ENCODE peak calls at places on chromosomes 6 and 20, in five cellular contexts. One of them, this sample, is unnamed.

GRCh38 chr6:67131827-67132226 is 1424.8 kb upstream of the EYS start:
- DNase-seq in GM12878: no peak
- DNase-seq in SK-N-SH: no peak
- DNase-seq in K562: no peak
- DNase-seq in HepG2: no peak
- DNase-seq in this sample: no peak

GRCh38 chr20:11912013-11912663 is 5.6 kb upstream of the BTBD3 start:
- DNase-seq in GM12878: no peak
- DNase-seq in HepG2: peak
- DNase-seq in SK-N-SH: peak
- DNase-seq in K562: no peak
- DNase-seq in this sample: no peak

GRCh38 chr20:5400164-5400762 is 83.5 kb upstream of the PROKR2 start:
- DNase-seq in HepG2: peak
- DNase-seq in K562: peak
- DNase-seq in GM12878: no peak
- DNase-seq in SK-N-SH: no peak
- DNase-seq in this sample: peak

GRCh38 chr20:61809006-61809770 is 256.5 kb downstream of the TAF4 start:
- DNase-seq in HepG2: no peak
- DNase-seq in K562: no peak
- DNase-seq in SK-N-SH: no peak
- DNase-seq in GM12878: no peak
- DNase-seq in this sample: no peak

GRCh38 chr6:101806241-101806640 is 412.7 kb downstream of the GRIK2 start:
- DNase-seq in GM12878: no peak
- DNase-seq in K562: no peak
- DNase-seq in HepG2: no peak
- DNase-seq in SK-N-SH: no peak
- DNase-seq in this sample: peak

GRCh38 chr20:32574296-32575226 is 10.6 kb downstream of the NOL4L start:
- DNase-seq in SK-N-SH: no peak
- DNase-seq in K562: peak
- DNase-seq in GM12878: no peak
- DNase-seq in HepG2: no peak
- DNase-seq in this sample: peak

GRCh38 chr6:84466521-84466920 is 239.1 kb upstream of the CEP162 start:
- DNase-seq in HepG2: no peak
- DNase-seq in K562: peak
- DNase-seq in SK-N-SH: no peak
- DNase-seq in GM12878: no peak
- DNase-seq in this sample: peak

GRCh38 chr6:114403858-114404257 is 61.0 kb upstream of the HS3ST5 start:
- DNase-seq in SK-N-SH: no peak
- DNase-seq in K562: no peak
- DNase-seq in HepG2: no peak
- DNase-seq in GM12878: no peak
- DNase-seq in this sample: no peak

GRCh38 chr6:131135244-131136020 is at the start of gene AKAP7:
- DNase-seq in HepG2: peak
- DNase-seq in K562: peak
- DNase-seq in SK-N-SH: peak
- DNase-seq in GM12878: no peak
- DNase-seq in this sample: peak

GRCh38 chr20:6053776-6054688 is at the start of gene LRRN4:
- DNase-seq in K562: no peak
- DNase-seq in GM12878: no peak
- DNase-seq in SK-N-SH: no peak
- DNase-seq in HepG2: peak
- DNase-seq in this sample: peak

GRCh38 chr6:25227854-25228253 is 51.3 kb upstream of the CARMIL1 start:
- DNase-seq in HepG2: no peak
- DNase-seq in K562: no peak
- DNase-seq in SK-N-SH: no peak
- DNase-seq in GM12878: no peak
- DNase-seq in this sample: no peak

GRCh38 chr6:83185096-83185495 is 8.0 kb downstream of the PGM3 start:
- DNase-seq in SK-N-SH: no peak
- DNase-seq in GM12878: no peak
- DNase-seq in K562: no peak
- DNase-seq in HepG2: no peak
- DNase-seq in this sample: peak

GRCh38 chr6:36946526-36946925 is 8.0 kb upstream of the PI16 start:
- DNase-seq in HepG2: no peak
- DNase-seq in SK-N-SH: no peak
- DNase-seq in GM12878: no peak
- DNase-seq in K562: no peak
- DNase-seq in this sample: no peak

GRCh38 chr20:35003211-35004031 is 47.8 kb downstream of the MYH7B start:
- DNase-seq in GM12878: no peak
- DNase-seq in HepG2: no peak
- DNase-seq in K562: no peak
- DNase-seq in SK-N-SH: no peak
- DNase-seq in this sample: no peak

GRCh38 chr6:29797120-29797519 is 30.5 kb upstream of the HLA-G start:
- DNase-seq in K562: no peak
- DNase-seq in HepG2: no peak
- DNase-seq in GM12878: no peak
- DNase-seq in SK-N-SH: no peak
- DNase-seq in this sample: peak

GRCh38 chr6:15320683-15321082 is 74.8 kb downstream of the JARID2 start:
- DNase-seq in GM12878: no peak
- DNase-seq in SK-N-SH: no peak
- DNase-seq in HepG2: no peak
- DNase-seq in K562: no peak
- DNase-seq in this sample: peak

GRCh38 chr6:167679137-167679736 is 147.5 kb upstream of the AFDN start:
- DNase-seq in SK-N-SH: no peak
- DNase-seq in K562: no peak
- DNase-seq in HepG2: no peak
- DNase-seq in GM12878: no peak
- DNase-seq in this sample: no peak

GRCh38 chr6:50610562-50610961 is 102.8 kb upstream of the TFAP2D start:
- DNase-seq in HepG2: no peak
- DNase-seq in GM12878: no peak
- DNase-seq in K562: no peak
- DNase-seq in SK-N-SH: peak
- DNase-seq in this sample: no peak

GRCh38 chr20:36094497-36094896 is 60.0 kb upstream of the EPB41L1 start:
- DNase-seq in GM12878: no peak
- DNase-seq in SK-N-SH: peak
- DNase-seq in HepG2: no peak
- DNase-seq in K562: no peak
- DNase-seq in this sample: no peak

GRCh38 chr6:148422085-148422484 is 79.4 kb downstream of the SASH1 start:
- DNase-seq in HepG2: no peak
- DNase-seq in K562: no peak
- DNase-seq in SK-N-SH: no peak
- DNase-seq in GM12878: no peak
- DNase-seq in this sample: no peak

GRCh38 chr20:14313621-14314020 is 23.8 kb downstream of the FLRT3 start:
- DNase-seq in GM12878: no peak
- DNase-seq in HepG2: no peak
- DNase-seq in K562: no peak
- DNase-seq in SK-N-SH: no peak
- DNase-seq in this sample: peak

GRCh38 chr6:117311310-117311709 is 46.0 kb downstream of the VGLL2 start:
- DNase-seq in GM12878: no peak
- DNase-seq in SK-N-SH: no peak
- DNase-seq in K562: no peak
- DNase-seq in HepG2: no peak
- DNase-seq in this sample: no peak

DNA sequence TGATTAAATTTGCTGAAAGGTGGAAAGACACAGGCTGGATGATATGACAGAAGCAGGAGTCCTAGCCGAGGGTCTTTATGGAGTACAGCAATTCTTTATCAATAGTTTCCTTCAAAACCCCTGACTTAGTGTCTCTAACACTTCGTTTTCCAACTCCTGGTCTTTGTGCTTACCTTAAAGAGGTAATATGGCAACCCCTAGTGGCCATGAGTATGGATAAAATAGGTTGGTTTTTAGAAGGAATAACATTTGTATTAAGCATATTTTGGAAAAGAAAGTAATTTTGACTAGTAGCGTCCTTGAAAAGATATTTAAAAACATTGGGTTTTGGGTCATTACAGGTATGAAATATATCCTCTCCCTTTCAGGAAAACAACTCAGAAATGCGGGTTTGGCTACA is 51.9 kb downstream of the VGLL2 start:
- DNase-seq in SK-N-SH: no peak
- DNase-seq in K562: peak
- DNase-seq in GM12878: no peak
- DNase-seq in HepG2: peak
- DNase-seq in this sample: peak
- TF ChIP-seq MXI1 in SK-N-SH: no peak
- TF ChIP-seq MXI1 in K562: no peak
- TF ChIP-seq MXI1 in GM12878: no peak
- TF ChIP-seq MXI1 in HepG2: no peak
- TF ChIP-seq MXI1 in this sample: no peak

DNA sequence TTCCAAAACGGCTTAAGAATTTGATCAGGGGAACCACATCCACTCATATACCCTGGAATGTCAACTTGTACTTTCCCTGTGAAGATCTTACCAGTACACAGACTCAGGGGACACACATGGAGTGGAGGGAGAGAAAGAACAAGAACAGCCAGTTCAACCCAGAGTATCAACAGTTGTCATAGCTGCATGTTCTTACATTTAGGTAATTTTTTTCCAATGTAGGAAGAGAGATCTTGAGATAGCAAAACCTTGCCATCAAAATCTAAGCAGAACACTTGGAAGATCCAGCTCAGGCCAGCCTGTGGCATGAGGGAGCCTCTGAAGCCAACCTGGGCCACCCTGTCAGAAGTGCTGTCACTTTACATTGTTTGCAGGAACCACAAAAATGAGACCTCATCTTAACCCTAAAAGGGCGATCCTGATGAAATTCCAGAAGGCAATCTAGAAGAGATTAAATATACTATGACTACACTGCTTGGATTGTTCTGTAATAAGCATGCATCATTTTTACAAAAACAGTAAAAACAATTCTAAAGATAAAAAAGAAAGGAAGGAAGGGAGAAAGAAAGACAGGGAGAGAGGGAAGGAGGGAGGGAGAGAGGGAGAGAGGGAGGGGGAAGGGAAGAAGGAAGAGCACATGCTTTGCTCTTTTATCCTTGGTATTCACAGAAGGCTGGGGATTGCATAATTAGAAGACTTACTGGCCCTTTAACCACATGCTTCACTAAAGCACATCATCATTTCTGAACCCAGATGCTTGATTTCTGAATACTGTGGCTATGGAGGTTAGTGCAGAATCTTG is 124.7 kb upstream of the TCF21 start:
- DNase-seq in K562: no peak
- DNase-seq in SK-N-SH: no peak
- DNase-seq in HepG2: no peak
- DNase-seq in GM12878: no peak
- DNase-seq in this sample: peak
- TF ChIP-seq MXI1 in K562: no peak
- TF ChIP-seq MXI1 in SK-N-SH: no peak
- TF ChIP-seq MXI1 in HepG2: no peak
- TF ChIP-seq MXI1 in GM12878: no peak
- TF ChIP-seq MXI1 in this sample: no peak

GRCh38 chr20:19874328-19874727 is 116.3 kb downstream of the RIN2 start:
- DNase-seq in SK-N-SH: no peak
- DNase-seq in GM12878: no peak
- DNase-seq in K562: no peak
- DNase-seq in HepG2: no peak
- DNase-seq in this sample: no peak
- TF ChIP-seq MXI1 in SK-N-SH: no peak
- TF ChIP-seq MXI1 in GM12878: no peak
- TF ChIP-seq MXI1 in K562: no peak
- TF ChIP-seq MXI1 in HepG2: no peak
- TF ChIP-seq MXI1 in this sample: no peak

DNA sequence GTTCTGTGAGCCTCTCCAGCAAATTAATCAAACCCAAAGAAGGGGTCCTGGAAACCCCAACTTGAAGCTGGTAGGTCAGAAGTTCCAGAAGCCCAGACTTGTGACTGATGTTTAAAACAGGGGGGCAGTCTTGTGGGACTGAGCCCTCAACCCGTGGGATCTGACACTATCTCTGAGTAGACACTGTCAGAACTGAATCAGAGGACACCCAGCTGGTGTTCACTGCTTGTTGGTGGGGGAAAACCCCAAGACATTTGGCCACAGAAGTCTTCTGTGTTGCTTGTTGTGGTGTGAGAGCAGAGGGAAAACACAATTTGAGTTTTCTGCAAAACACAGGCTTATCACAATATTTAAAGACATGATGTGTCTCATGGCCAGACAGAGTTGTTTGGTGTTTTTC is 29.9 kb downstream of the KIF13A start:
- DNase-seq in K562: peak
- DNase-seq in GM12878: peak
- DNase-seq in HepG2: no peak
- DNase-seq in SK-N-SH: no peak
- DNase-seq in this sample: peak
- TF ChIP-seq MXI1 in K562: no peak
- TF ChIP-seq MXI1 in GM12878: no peak
- TF ChIP-seq MXI1 in HepG2: no peak
- TF ChIP-seq MXI1 in SK-N-SH: no peak
- TF ChIP-seq MXI1 in this sample: no peak

GRCh38 chr6:35824552-35825192 is 19.5 kb downstream of the LHFPL5 start:
- DNase-seq in HepG2: no peak
- DNase-seq in SK-N-SH: no peak
- DNase-seq in GM12878: no peak
- DNase-seq in K562: no peak
- DNase-seq in this sample: no peak

GRCh38 chr6:35831257-35832007 is 26.3 kb downstream of the LHFPL5 start:
- DNase-seq in HepG2: peak
- DNase-seq in GM12878: no peak
- DNase-seq in SK-N-SH: no peak
- DNase-seq in K562: no peak
- DNase-seq in this sample: no peak

GRCh38 chr6:35833534-35833933 is 28.4 kb downstream of the LHFPL5 start:
- DNase-seq in HepG2: peak
- DNase-seq in SK-N-SH: no peak
- DNase-seq in K562: no peak
- DNase-seq in GM12878: no peak
- DNase-seq in this sample: peak

DNA sequence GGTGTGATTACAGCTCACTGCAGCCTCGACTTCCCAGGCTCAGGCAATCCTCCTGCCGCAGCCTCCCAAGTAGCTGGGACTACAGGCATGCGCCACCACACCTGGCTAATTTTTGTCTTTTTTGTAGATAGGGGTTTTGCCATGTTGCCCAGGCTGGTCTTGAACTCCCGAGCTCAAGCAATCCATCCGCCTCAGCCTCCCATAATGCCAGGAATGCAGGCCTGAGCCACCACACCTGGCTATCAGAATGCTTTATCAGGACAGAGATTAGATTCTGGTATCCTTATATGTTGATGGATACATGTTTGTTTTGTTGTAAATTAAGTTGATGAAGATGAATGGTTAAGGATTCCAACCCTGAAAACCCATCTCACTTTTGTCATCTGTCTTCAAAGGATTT is 24.2 kb downstream of the LHFPL5 start:
- DNase-seq in K562: no peak
- DNase-seq in HepG2: no peak
- DNase-seq in SK-N-SH: no peak
- DNase-seq in GM12878: no peak
- DNase-seq in this sample: no peak
- TF ChIP-seq MXI1 in K562: no peak
- TF ChIP-seq MXI1 in HepG2: no peak
- TF ChIP-seq MXI1 in SK-N-SH: no peak
- TF ChIP-seq MXI1 in GM12878: no peak
- TF ChIP-seq MXI1 in this sample: no peak

GRCh38 chr20:17419459-17419858 is 111.7 kb downstream of the BFSP1 start:
- DNase-seq in K562: no peak
- DNase-seq in HepG2: no peak
- DNase-seq in GM12878: no peak
- DNase-seq in SK-N-SH: no peak
- DNase-seq in this sample: no peak
- TF ChIP-seq MXI1 in K562: no peak
- TF ChIP-seq MXI1 in HepG2: no peak
- TF ChIP-seq MXI1 in GM12878: no peak
- TF ChIP-seq MXI1 in SK-N-SH: no peak
- TF ChIP-seq MXI1 in this sample: no peak